ENCODE peak calls at places on chromosomes 4 and X, in four cellular contexts. One of them, this sample, is unnamed.

GRCh38 chrX:9149831-9150230 is 115.9 kb upstream of the FAM9B start:
- DNase-seq in GM12878: no peak
- DNase-seq in K562: no peak
- DNase-seq in HepG2: no peak
- DNase-seq in this sample: no peak

GRCh38 chr4:4919926-4920325 is 60.5 kb downstream of the MSX1 start:
- DNase-seq in K562: no peak
- DNase-seq in HepG2: no peak
- DNase-seq in GM12878: no peak
- DNase-seq in this sample: no peak

GRCh38 chr4:113604955-113605354 is 156.6 kb downstream of the CAMK2D start:
- DNase-seq in GM12878: no peak
- DNase-seq in HepG2: no peak
- DNase-seq in K562: peak
- DNase-seq in this sample: no peak

GRCh38 chr4:141926414-141926813 is 290.0 kb downstream of the IL15 start:
- DNase-seq in K562: no peak
- DNase-seq in GM12878: no peak
- DNase-seq in HepG2: no peak
- DNase-seq in this sample: no peak

GRCh38 chr4:20279381-20279780 is 27.7 kb downstream of the SLIT2 start:
- DNase-seq in GM12878: no peak
- DNase-seq in K562: no peak
- DNase-seq in HepG2: no peak
- DNase-seq in this sample: no peak

GRCh38 chrX:148960060-148960459 is 459.6 kb downstream of the AFF2 start:
- DNase-seq in K562: no peak
- DNase-seq in GM12878: no peak
- DNase-seq in HepG2: no peak
- DNase-seq in this sample: no peak

GRCh38 chr4:139740531-139741041 is 75.0 kb downstream of the MGST2 start:
- DNase-seq in HepG2: peak
- DNase-seq in GM12878: no peak
- DNase-seq in K562: peak
- DNase-seq in this sample: no peak

GRCh38 chr4:128737098-128737513 is 72.4 kb upstream of the JADE1 start:
- DNase-seq in K562: peak
- DNase-seq in GM12878: no peak
- DNase-seq in HepG2: no peak
- DNase-seq in this sample: no peak

GRCh38 chr4:807792-808191 is 18.1 kb downstream of the CPLX1 start:
- DNase-seq in K562: no peak
- DNase-seq in HepG2: no peak
- DNase-seq in GM12878: no peak
- DNase-seq in this sample: no peak

GRCh38 chr4:58313444-58313843 is 1203.3 kb upstream of the IGFBP7 start:
- DNase-seq in HepG2: no peak
- DNase-seq in GM12878: no peak
- DNase-seq in K562: no peak
- DNase-seq in this sample: no peak

GRCh38 chrX:16392597-16392996 is 225.3 kb downstream of the MAGEB17 start:
- DNase-seq in K562: no peak
- DNase-seq in GM12878: no peak
- DNase-seq in HepG2: no peak
- DNase-seq in this sample: no peak

GRCh38 chr4:3416821-3417221 is 24.9 kb upstream of the HGFAC start:
- DNase-seq in HepG2: no peak
- DNase-seq in K562: no peak
- DNase-seq in GM12878: no peak
- DNase-seq in this sample: no peak

GRCh38 chr4:153241970-153242847 is 38.0 kb downstream of the TRIM2 start:
- DNase-seq in K562: no peak
- DNase-seq in HepG2: peak
- DNase-seq in GM12878: no peak
- DNase-seq in this sample: peak

GRCh38 chr4:24059839-24060238 is 170.0 kb upstream of the PPARGC1A start:
- DNase-seq in HepG2: no peak
- DNase-seq in K562: no peak
- DNase-seq in GM12878: no peak
- DNase-seq in this sample: no peak

GRCh38 chr4:24065974-24066373 is 176.1 kb upstream of the PPARGC1A start:
- DNase-seq in HepG2: no peak
- DNase-seq in GM12878: no peak
- DNase-seq in K562: no peak
- DNase-seq in this sample: no peak

GRCh38 chr4:24067367-24067766 is 177.5 kb upstream of the PPARGC1A start:
- DNase-seq in K562: no peak
- DNase-seq in GM12878: no peak
- DNase-seq in HepG2: no peak
- DNase-seq in this sample: no peak

GRCh38 chr4:24060932-24061331 is 171.1 kb upstream of the PPARGC1A start:
- DNase-seq in K562: no peak
- DNase-seq in GM12878: no peak
- DNase-seq in HepG2: no peak
- DNase-seq in this sample: no peak

DNA sequence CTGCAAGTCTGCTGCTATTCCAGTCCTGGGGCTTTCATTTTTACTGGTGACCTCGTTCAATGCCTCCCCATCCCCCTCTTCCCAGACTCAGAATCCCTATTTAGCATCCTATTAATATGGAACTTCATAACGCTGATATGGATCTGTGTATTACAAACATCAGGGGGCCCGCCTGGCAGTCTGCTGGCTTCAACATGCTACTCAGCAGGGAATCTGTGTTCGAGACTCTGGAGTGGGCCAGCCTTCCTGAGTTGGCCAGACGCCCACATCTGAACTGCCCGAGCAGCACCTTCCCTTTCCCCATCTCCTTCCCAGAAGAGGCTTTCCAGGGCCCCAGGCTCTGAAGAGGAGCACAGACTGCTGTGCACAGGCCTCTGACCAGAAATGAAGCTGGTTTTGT is 173.9 kb upstream of the PPARGC1A start:
- DNase-seq in HepG2: no peak
- DNase-seq in GM12878: no peak
- DNase-seq in K562: no peak
- DNase-seq in this sample: no peak
- TF ChIP-seq FOXK2 in HepG2: no peak
- TF ChIP-seq FOXK2 in GM12878: no peak
- TF ChIP-seq FOXK2 in K562: no peak
- TF ChIP-seq FOXK2 in this sample: no peak

DNA sequence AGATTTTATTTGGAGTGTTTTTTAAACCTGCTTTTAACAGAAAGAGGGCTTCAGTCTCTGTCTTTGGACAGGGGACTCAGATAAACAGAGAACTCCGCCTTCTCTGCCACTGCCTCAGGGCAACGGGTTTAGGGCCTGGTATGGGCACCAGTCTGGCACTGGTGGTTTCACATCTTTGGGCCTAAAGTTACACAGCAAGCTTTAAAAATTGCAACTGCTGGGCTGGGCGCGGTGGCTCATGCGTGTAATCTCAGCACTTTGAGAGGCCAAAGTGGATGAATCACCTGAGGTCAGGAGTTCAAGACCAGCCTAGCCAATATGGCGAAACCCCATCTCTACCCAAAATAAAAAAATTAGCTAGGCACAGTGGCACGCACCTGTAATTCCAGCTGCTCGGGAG is 10.3 kb upstream of the NAT8L start:
- DNase-seq in K562: no peak
- DNase-seq in GM12878: no peak
- DNase-seq in HepG2: no peak
- DNase-seq in this sample: no peak
- TF ChIP-seq FOXM1 in K562: no peak
- TF ChIP-seq FOXM1 in GM12878: no peak
- TF ChIP-seq FOXM1 in HepG2: no peak
- TF ChIP-seq FOXM1 in this sample: no peak

GRCh38 chrX:130264573-130264972 is 4.1 kb downstream of the ZNF280C start:
- DNase-seq in HepG2: no peak
- DNase-seq in K562: no peak
- DNase-seq in GM12878: no peak
- DNase-seq in this sample: no peak
- TF ChIP-seq FOXK2 in HepG2: no peak
- TF ChIP-seq FOXK2 in K562: no peak
- TF ChIP-seq FOXK2 in GM12878: no peak
- TF ChIP-seq FOXK2 in this sample: no peak

DNA sequence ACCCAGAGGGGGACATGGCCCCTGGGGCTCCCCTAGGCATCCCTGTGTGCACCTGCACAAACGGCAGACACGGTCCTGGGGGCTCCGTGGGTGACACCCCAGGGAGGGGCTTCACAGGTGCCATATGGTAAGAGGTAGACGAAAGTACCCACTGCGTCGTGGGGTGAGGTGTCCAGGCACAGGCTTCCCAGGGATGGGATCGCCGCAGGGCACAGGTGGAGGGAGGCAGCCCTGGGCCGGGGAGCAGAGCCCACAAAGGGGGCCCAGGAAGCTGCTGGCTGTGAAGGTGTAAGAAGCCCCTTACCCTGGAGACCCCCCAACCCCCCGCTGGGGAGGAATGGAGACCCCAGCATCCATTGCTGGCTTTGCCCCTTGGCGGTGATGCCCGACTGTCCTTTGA is 10.9 kb downstream of the SH3TC1 start:
- DNase-seq in K562: no peak
- DNase-seq in HepG2: no peak
- DNase-seq in GM12878: no peak
- DNase-seq in this sample: no peak
- TF ChIP-seq FOXM1 in K562: no peak
- TF ChIP-seq FOXM1 in HepG2: no peak
- TF ChIP-seq FOXM1 in GM12878: no peak
- TF ChIP-seq FOXM1 in this sample: no peak

GRCh38 chr4:151202851-151203455 is 74.0 kb upstream of the PRSS48 start:
- DNase-seq in GM12878: no peak
- DNase-seq in K562: no peak
- DNase-seq in HepG2: no peak
- DNase-seq in this sample: no peak
- TF ChIP-seq FOXK2 in GM12878: no peak
- TF ChIP-seq FOXK2 in K562: no peak
- TF ChIP-seq FOXK2 in HepG2: no peak
- TF ChIP-seq FOXK2 in this sample: no peak

This sample was measured in HEK293T.